ENCODE peak calls at places on chromosomes 12 and 14, in eight cellular contexts. H is stomach, G is left lung, F is brain microvascular endothelial cell, L is H9, K is IMR-90, T is left ventricle myocardium inferior, R is tibial nerve. A is an unnamed sample.

GRCh38 chr12:118035194-118036041 is 18.9 kb downstream of the RFC5 start:
- DNase-seq in L (peak; percentile 39), G (no peak), H (no peak), K (peak; percentile 22), T (no peak), R (no peak), F (peak; percentile 6), A (no peak)

GRCh38 chr14:74980746-74981661 is 21.7 kb upstream of the EIF2B2 start:
- DNase-seq in F (peak; percentile 41), K (peak; percentile 19), R (no peak), G (no peak), T (no peak), L (peak; percentile 59), H (no peak), A (no peak)

GRCh38 chr12:102962532-102962931 is 5.1 kb downstream of the ASCL1 start:
- DNase-seq in G (no peak), R (no peak), K (no peak), F (no peak), L (no peak), H (no peak), T (no peak), A (no peak)

GRCh38 chr12:120362516-120363273 is 6.3 kb downstream of the MSI1 start:
- DNase-seq in T (no peak), H (no peak), R (no peak), K (no peak), G (no peak), L (no peak), F (no peak), A (no peak)

GRCh38 chr12:53102883-53103807 is at the start of gene SOAT2:
- DNase-seq in K (no peak), R (no peak), H (no peak), G (no peak), T (no peak), F (no peak), L (no peak), A (no peak)

GRCh38 chr12:40312982-40313576 is 88.3 kb downstream of the LRRK2 start:
- DNase-seq in T (no peak), G (no peak), K (peak; percentile 31), H (no peak), F (no peak), R (no peak), L (no peak), A (no peak)

GRCh38 chr14:102717211-102717610 is 60.0 kb upstream of the TRAF3 start:
- DNase-seq in L (no peak), F (no peak), T (no peak), H (no peak), K (no peak), R (no peak), G (no peak), A (no peak)

GRCh38 chr12:74602881-74603523 is 65.4 kb downstream of the ATXN7L3B start:
- DNase-seq in K (no peak), G (no peak), H (no peak), R (no peak), L (no peak), F (no peak), T (no peak), A (no peak)

GRCh38 chr12:55721601-55722213 is 1.5 kb downstream of the RDH5 start:
- DNase-seq in F (no peak), K (no peak), T (no peak), H (no peak), L (no peak), R (no peak), G (no peak), A (no peak)

GRCh38 chr14:29846339-29847129 is 81.1 kb downstream of the PRKD1 start:
- DNase-seq in G (no peak), L (no peak), H (no peak), K (peak; percentile 69), F (no peak), T (no peak), R (no peak), A (no peak)

GRCh38 chr12:119020377-119021360 is 39.3 kb downstream of the SRRM4 start:
- DNase-seq in L (peak; percentile 90), T (peak; percentile 17), F (no peak), G (peak; percentile 39), H (peak; percentile 46), R (no peak), K (no peak), A (no peak)

GRCh38 chr12:124754949-124755800 is 108.5 kb downstream of the SCARB1 start:
- DNase-seq in G (peak; percentile 94), K (peak; percentile 67), F (peak; percentile 57), H (peak; percentile 46), L (peak; percentile 64), T (peak; percentile 89), R (peak; percentile 84), A (no peak)

GRCh38 chr14:92470215-92470614 is 43.4 kb upstream of the RIN3 start:
- DNase-seq in F (no peak), K (peak; percentile 65), H (no peak), L (no peak), T (no peak), G (no peak), R (no peak), A (peak; percentile 27)

GRCh38 chr12:90058721-90059120 is 350.1 kb upstream of the ATP2B1 start:
- DNase-seq in R (no peak), F (peak; percentile 65), K (peak; percentile 93), L (no peak), G (peak; percentile 35), T (no peak), H (no peak), A (no peak)

GRCh38 chr12:106924458-106924857 is 31.2 kb upstream of the TMEM263 start:
- DNase-seq in R (no peak), L (no peak), T (no peak), F (no peak), K (peak; percentile 48), G (no peak), H (no peak), A (no peak)

DNA sequence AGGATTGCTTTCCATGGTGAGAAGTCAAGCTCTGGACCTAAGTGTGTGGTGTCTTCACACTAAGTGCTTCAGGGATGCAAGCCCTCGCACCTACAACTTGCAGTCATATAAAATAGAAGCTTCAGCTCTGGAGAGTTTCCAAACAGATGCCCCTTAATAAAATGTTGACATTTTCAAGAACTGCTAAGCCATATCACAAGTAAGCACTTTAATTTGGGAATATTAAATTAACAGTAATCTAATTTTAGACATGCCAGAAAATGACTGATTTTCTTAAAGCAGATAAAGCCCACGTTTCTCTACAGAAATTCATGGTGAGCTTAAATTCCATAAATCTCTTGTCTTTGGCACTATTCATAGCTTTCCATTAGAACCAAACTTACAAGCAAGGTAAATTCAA is 600.1 kb upstream of the FLRT2 start:
- DNase-seq in L (no peak), R (no peak), G (no peak), T (no peak), F (no peak), H (no peak), K (no peak), A (no peak)
- TF ChIP-seq CTCF in L (no peak), R (no peak), G (no peak), T (no peak), F (no peak), H (no peak), K (no peak), A (no peak)

GRCh38 chr12:130835011-130835410 is 4.0 kb downstream of the STX2 start:
- DNase-seq in L (peak; percentile 20), H (no peak), K (no peak), R (no peak), G (no peak), T (no peak), F (no peak), A (no peak)

GRCh38 chr12:130839770-130840355 is 813 bp upstream of the STX2 start:
- DNase-seq in G (no peak), L (no peak), F (no peak), T (no peak), K (no peak), R (no peak), H (no peak), A (no peak)

GRCh38 chr12:130838284-130838950 is 633 bp downstream of the STX2 start:
- DNase-seq in H (peak; percentile 38), K (no peak), T (no peak), R (no peak), L (peak; percentile 66), G (peak; percentile 37), F (peak; percentile 13), A (no peak)

GRCh38 chr12:130835436-130835835 is 3.6 kb downstream of the STX2 start:
- DNase-seq in R (no peak), G (no peak), T (no peak), L (peak; percentile 19), F (no peak), K (no peak), H (no peak), A (no peak)

GRCh38 chr12:130838951-130839769 is at the start of gene STX2:
- DNase-seq in T (peak; percentile 90), L (peak; percentile 93), K (peak; percentile 74), R (peak; percentile 83), F (peak; percentile 70), H (peak; percentile 88), G (peak; percentile 87), A (peak; percentile 93)
- TF ChIP-seq CTCF in T (peak; percentile 19), L (peak; percentile 17), K (peak; percentile 44), R (no peak), F (peak; percentile 60), H (no peak), G (no peak), A (peak; percentile 44)

GRCh38 chr12:62917939-62918338 is 17.0 kb downstream of the PPM1H start:
- DNase-seq in G (no peak), R (no peak), K (peak; percentile 7), F (no peak), H (no peak), L (no peak), T (no peak), A (no peak)
- TF ChIP-seq CTCF in G (no peak), R (no peak), K (no peak), F (no peak), H (no peak), L (no peak), T (no peak), A (no peak)

GRCh38 chr14:32403688-32404087 is 74.6 kb downstream of the AKAP6 start:
- DNase-seq in G (no peak), H (no peak), K (no peak), R (no peak), T (no peak), F (peak; percentile 35), L (no peak), A (no peak)

GRCh38 chr14:32407170-32407569 is 78.1 kb downstream of the AKAP6 start:
- DNase-seq in K (peak; percentile 13), H (no peak), G (no peak), L (no peak), R (no peak), T (no peak), F (no peak), A (no peak)

GRCh38 chr14:32408018-32408417 is 78.9 kb downstream of the AKAP6 start:
- DNase-seq in G (peak; percentile 35), T (peak; percentile 17), H (peak; percentile 26), R (peak; percentile 27), K (no peak), L (no peak), F (no peak), A (no peak)

GRCh38 chr14:32404784-32405573 is 75.9 kb downstream of the AKAP6 start:
- DNase-seq in H (no peak), K (no peak), R (no peak), G (no peak), F (no peak), L (no peak), T (peak; percentile 44), A (no peak)

DNA sequence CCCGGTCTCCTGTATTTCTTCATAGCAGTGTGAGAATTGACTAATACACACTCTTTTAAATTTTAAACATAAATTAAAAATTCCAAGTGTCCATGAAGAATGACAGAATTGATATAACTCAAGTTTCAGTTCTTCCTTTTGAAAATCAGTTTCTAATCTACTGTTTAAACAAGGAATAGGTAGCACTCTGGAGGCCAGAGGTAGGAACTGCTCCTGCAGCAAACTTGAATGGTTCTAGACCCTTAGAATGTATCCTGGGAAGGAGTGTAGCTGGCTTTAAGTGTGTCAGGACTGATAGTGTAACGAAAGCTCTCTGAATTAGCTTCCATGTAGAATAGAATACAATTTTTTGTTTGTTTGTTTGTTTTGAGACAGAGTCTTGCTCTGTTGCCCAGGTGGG is 76.8 kb downstream of the AKAP6 start:
- DNase-seq in G (no peak), R (no peak), T (no peak), H (no peak), F (no peak), L (no peak), K (no peak), A (no peak)
- TF ChIP-seq CTCF in G (no peak), R (no peak), T (no peak), H (no peak), F (peak; percentile 13), L (peak; percentile 33), K (no peak), A (peak; percentile 29)

A was measured in type B pancreatic cell.